ENCODE peak calls at places on chromosomes 7 and 10, in four cellular contexts. T is nephron progenitor cell, O is tibial artery, I is GM12865. G is an unnamed sample.

GRCh38 chr7:107882766-107883165 is 8.2 kb upstream of the DLD start:
- DNase-seq in O (no peak), T (no peak), I (no peak), G (no peak)

GRCh38 chr10:102613286-102613685 is 31.0 kb upstream of the TRIM8 start:
- DNase-seq in O (no peak), T (no peak), I (no peak), G (no peak)

GRCh38 chr7:134943785-134944400 is 42.4 kb upstream of the AGBL3 start:
- DNase-seq in T (no peak), I (peak), O (no peak), G (no peak)

GRCh38 chr7:158811461-158811860 is 17.8 kb downstream of the ESYT2 start:
- DNase-seq in O (no peak), I (no peak), T (no peak), G (no peak)

GRCh38 chr7:107975394-107976013 is 27.5 kb downstream of the LAMB1 start:
- DNase-seq in T (no peak), I (no peak), O (no peak), G (no peak)

GRCh38 chr7:83791737-83792136 is 142.8 kb upstream of the SEMA3E start:
- DNase-seq in T (no peak), I (no peak), O (no peak), G (no peak)

GRCh38 chr7:105972276-105972675 is 9.2 kb downstream of the CDHR3 start:
- DNase-seq in T (no peak), O (no peak), I (no peak), G (no peak)

GRCh38 chr10:86167101-86167761 is 199.4 kb downstream of the GRID1 start:
- DNase-seq in T (no peak), O (peak), I (no peak), G (no peak)

GRCh38 chr10:110209926-110210662 is 2.7 kb downstream of the MXI1 start:
- DNase-seq in O (peak), T (peak), I (peak), G (peak)

DNA sequence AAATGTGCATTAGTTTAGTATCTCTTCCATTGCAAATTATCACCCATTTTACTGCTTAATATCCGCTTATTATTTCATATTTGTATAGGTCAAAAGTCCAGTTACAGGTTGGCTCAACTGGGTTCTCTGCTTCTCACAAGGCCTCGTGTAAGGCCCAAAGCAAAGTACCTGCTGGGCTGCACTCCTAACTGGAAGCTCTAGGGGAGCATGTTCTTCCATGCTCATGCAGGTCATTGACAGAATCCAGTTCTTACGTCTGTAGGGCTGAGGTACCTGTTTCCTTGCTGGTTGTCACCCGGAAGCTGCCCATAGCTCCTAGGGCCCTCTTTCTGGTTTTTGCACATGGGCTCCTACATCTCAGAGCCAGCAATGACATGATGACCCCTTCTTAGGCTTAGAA is 79.6 kb downstream of the RAPGEF5 start:
- DNase-seq in T (no peak), O (no peak), I (no peak), G (no peak)
- TF ChIP-seq CTCF in T (no peak), O (no peak), I (no peak), G (no peak)

DNA sequence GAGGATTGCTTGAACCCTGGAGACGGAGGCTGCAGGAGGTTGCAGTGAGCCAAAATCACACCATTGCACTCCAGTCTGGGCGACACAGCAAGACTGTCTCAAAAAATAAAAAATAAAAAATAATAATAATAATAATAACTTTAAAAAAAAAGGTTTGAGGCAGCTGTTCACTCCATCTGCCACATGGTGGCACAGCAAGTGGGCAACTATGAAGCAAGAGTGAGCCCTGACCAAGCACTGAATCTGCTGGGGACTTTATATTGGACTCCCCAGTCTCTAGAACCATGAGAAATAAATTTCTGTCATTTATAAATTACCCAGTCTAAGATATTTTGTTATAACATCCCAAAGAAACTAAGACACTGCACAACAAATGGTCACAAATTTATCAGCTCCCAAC is 14.6 kb upstream of the BRI3 start:
- DNase-seq in T (no peak), O (no peak), I (no peak), G (no peak)
- TF ChIP-seq CTCF in T (peak), O (peak), I (peak), G (peak)

GRCh38 chr10:84265378-84265777 is 20.5 kb downstream of the RGR start:
- DNase-seq in I (no peak), O (no peak), T (no peak), G (no peak)

GRCh38 chr10:84264611-84265141 is 19.8 kb downstream of the RGR start:
- DNase-seq in O (peak), T (peak), I (peak), G (peak)

GRCh38 chr10:84269773-84270172 is 24.9 kb downstream of the RGR start:
- DNase-seq in O (no peak), T (no peak), I (no peak), G (no peak)

GRCh38 chr10:84270708-84271107 is 25.9 kb downstream of the RGR start:
- DNase-seq in O (no peak), T (no peak), I (no peak), G (no peak)

GRCh38 chr10:84267503-84268126 is 22.8 kb downstream of the RGR start:
- DNase-seq in O (no peak), I (peak), T (peak), G (peak)
- TF ChIP-seq CTCF in O (peak), I (peak), T (peak), G (peak)

DNA sequence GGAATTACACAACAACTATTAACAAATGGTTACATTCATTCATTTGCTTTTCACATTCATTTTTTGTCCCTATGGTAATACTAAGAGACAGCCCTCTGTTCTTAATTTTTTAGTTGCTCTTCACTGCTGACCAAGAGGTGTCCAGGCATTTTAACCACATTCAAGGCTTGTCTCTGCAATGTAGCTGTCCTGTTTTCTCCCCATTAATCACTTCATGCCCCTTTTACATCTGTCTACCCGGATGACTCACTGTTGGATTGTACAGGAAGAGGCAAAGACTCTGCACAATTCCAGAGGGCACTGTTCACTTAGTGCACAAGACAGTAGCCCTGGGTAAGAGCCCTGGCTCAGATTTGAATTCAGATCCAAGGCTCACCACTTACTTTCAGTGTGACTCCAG is 168.5 kb downstream of the NOC3L start:
- DNase-seq in I (no peak), T (no peak), O (no peak), G (no peak)
- TF ChIP-seq CTCF in I (no peak), T (no peak), O (no peak), G (no peak)

GRCh38 chr10:42975558-42976352 is 101.1 kb upstream of the RET start:
- DNase-seq in T (no peak), I (no peak), O (peak), G (no peak)
- TF ChIP-seq CTCF in T (no peak), I (no peak), O (no peak), G (no peak)

DNA sequence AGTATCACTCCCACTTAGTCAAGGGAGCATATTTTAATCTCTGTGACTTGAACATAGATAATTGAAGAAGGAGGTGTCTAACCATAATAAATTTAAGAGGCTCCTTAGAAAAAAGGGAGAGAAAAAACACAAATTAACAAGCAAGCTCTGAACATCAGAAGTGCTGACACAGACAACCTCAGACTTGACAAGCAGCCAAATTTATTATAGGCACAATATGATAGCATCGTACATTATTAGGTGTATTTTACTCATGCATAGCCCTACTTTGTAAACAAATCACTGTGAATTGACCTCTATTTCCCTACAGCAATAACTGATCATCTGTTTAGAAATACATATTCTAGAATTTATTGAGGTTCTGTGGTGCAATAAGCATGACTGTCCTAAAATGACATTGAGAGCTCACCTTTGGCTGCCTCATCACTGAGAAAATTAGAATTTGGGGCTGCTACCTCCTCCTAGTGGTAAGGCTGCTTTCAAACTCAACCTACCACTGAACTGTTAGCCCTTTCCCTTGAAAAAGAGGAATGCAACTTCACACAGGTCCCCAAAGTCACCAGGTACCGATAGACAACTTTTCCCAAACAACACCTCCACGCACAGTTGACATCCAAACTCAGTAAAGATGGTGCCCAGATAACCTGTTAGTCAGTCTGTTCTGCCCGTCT is 76.0 kb upstream of the SCIN start:
- DNase-seq in T (no peak), O (no peak), I (no peak), G (no peak)
- TF ChIP-seq CTCF in T (no peak), O (no peak), I (no peak), G (peak)

GRCh38 chr7:129338450-129338849 is 95.8 kb upstream of the STRIP2 start:
- DNase-seq in O (no peak), I (no peak), T (no peak), G (no peak)

GRCh38 chr7:129347330-129347729 is 86.9 kb upstream of the STRIP2 start:
- DNase-seq in O (no peak), I (no peak), T (no peak), G (no peak)

GRCh38 chr7:129341838-129342806 is 92.1 kb upstream of the STRIP2 start:
- DNase-seq in O (no peak), T (no peak), I (no peak), G (no peak)

GRCh38 chr7:129341212-129341611 is 93.0 kb upstream of the STRIP2 start:
- DNase-seq in I (no peak), O (no peak), T (no peak), G (no peak)

DNA sequence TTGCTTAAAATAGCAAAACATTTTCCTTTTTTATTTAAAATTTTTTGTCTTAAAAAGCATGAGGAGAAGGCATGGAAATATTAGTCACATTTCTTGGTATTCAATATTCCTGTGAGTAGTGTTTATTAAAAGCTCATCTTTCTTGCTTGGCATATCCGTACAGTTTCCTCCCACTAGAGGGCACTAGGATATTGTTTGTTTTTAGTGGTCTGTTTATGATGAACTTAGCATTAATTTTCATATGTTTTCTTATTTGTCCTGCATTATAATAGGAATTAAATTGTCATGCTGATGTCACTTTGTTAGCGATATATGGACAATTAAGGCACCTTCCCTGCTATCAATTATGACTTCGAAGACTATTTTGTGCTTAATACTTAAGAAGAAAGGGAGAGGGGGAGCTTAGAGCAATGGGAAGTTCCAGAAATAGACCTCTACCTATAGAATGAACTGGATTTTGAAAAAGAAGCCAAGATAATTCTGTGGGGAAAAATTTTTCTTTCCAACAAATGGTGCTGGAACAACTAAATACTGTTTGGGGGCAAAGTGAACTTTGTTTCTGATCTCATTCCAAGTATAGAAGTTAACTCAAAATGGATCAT is 91.0 kb upstream of the STRIP2 start:
- DNase-seq in O (no peak), I (peak), T (no peak), G (no peak)
- TF ChIP-seq CTCF in O (peak), I (peak), T (peak), G (peak)

GRCh38 chr7:80098795-80099194 is 35.8 kb upstream of the GNAI1 start:
- DNase-seq in I (no peak), O (no peak), T (no peak), G (no peak)
- TF ChIP-seq CTCF in I (peak), O (no peak), T (no peak), G (peak)

GRCh38 chr10:49700997-49701396 is 21.5 kb downstream of the C10orf53 start:
- DNase-seq in O (no peak), I (no peak), T (peak), G (no peak)
- TF ChIP-seq CTCF in O (no peak), I (no peak), T (no peak), G (no peak)

G was measured in neural crest cell.